ENCODE peak calls at places on chromosomes 11 and 22, in ten cellular contexts. B, D, E, C, O, V, Z, L, N and P are unnamed samples.

GRCh38 chr22:38792833-38793232 is 1.1 kb downstream of the DNAL4 start:
- DNase-seq in B (no peak), D (no peak), E (no peak), C (no peak), O (no peak), V (no peak), Z (peak), L (peak), N (no peak), P (peak)

GRCh38 chr11:119405986-119406385 is 17.0 kb downstream of the THY1 start:
- DNase-seq in B (no peak), D (no peak), E (no peak), C (no peak), O (no peak), V (no peak), Z (peak), L (no peak), N (no peak), P (no peak)

GRCh38 chr22:43293661-43294392 is 49.3 kb downstream of the SCUBE1 start:
- DNase-seq in B (no peak), D (no peak), E (no peak), C (no peak), O (peak), V (peak), Z (peak), L (no peak), N (no peak), P (no peak)

GRCh38 chr11:13964771-13965074 is 2.2 kb downstream of the SPON1 start:
- DNase-seq in B (no peak), D (no peak), E (no peak), C (no peak), O (no peak), V (no peak), Z (no peak), L (no peak), N (no peak), P (no peak)

GRCh38 chr11:8906629-8907028 is 4.4 kb upstream of the AKIP1 start:
- DNase-seq in B (no peak), D (no peak), E (peak), C (no peak), O (no peak), V (peak), Z (peak), L (peak), N (peak), P (no peak)

GRCh38 chr22:27311666-27312566 is 489.6 kb downstream of the MN1 start:
- DNase-seq in B (no peak), D (no peak), E (no peak), C (no peak), O (no peak), V (no peak), Z (no peak), L (no peak), N (no peak), P (no peak)

GRCh38 chr11:94511932-94512781 is at the start of gene C11orf97:
- DNase-seq in B (peak), D (peak), E (no peak), C (no peak), O (peak), V (peak), Z (peak), L (peak), N (no peak), P (peak)

GRCh38 chr11:115518983-115519382 is 14.8 kb upstream of the CADM1 start:
- DNase-seq in B (no peak), D (no peak), E (no peak), C (no peak), O (no peak), V (no peak), Z (no peak), L (no peak), N (no peak), P (no peak)

GRCh38 chr22:17853066-17853465 is 78.8 kb upstream of the BID start:
- DNase-seq in B (no peak), D (no peak), E (no peak), C (no peak), O (no peak), V (no peak), Z (no peak), L (no peak), N (no peak), P (no peak)

GRCh38 chr11:62387381-62387780 is 31.5 kb upstream of the SCGB1A1 start:
- DNase-seq in B (no peak), D (no peak), E (no peak), C (no peak), O (no peak), V (no peak), Z (no peak), L (no peak), N (no peak), P (no peak)

GRCh38 chr11:33976351-33977199 is 75.0 kb upstream of the CAPRIN1 start:
- DNase-seq in B (no peak), D (no peak), E (peak), C (no peak), O (no peak), V (no peak), Z (peak), L (no peak), N (no peak), P (no peak)